ENCODE peak calls at places on chromosome 1, in six cellular contexts. One of them, this sample, is unnamed.

GRCh38 chr1:13700521-13701273 is 709 bp downstream of the PRDM2 start:
- DNase-seq in K562: no peak
- DNase-seq in HepG2: no peak
- DNase-seq in H1: peak; percentile 47
- DNase-seq in HCT116: no peak
- DNase-seq in WTC11: peak; percentile 28
- DNase-seq in this sample: no peak

GRCh38 chr1:21568006-21568746 is 59.0 kb downstream of the ALPL start:
- DNase-seq in K562: no peak
- DNase-seq in HepG2: no peak
- DNase-seq in WTC11: no peak
- DNase-seq in H1: no peak
- DNase-seq in HCT116: no peak
- DNase-seq in this sample: no peak

GRCh38 chr1:241918879-241919278 is 38.7 kb upstream of the BECN2 start:
- DNase-seq in HCT116: no peak
- DNase-seq in WTC11: no peak
- DNase-seq in HepG2: no peak
- DNase-seq in H1: no peak
- DNase-seq in K562: no peak
- DNase-seq in this sample: no peak

GRCh38 chr1:76269175-76269574 is 194.6 kb downstream of the ST6GALNAC3 start:
- DNase-seq in HCT116: no peak
- DNase-seq in H1: no peak
- DNase-seq in WTC11: no peak
- DNase-seq in HepG2: no peak
- DNase-seq in K562: no peak
- DNase-seq in this sample: no peak

GRCh38 chr1:240004086-240004749 is 87.5 kb upstream of the FMN2 start:
- DNase-seq in K562: peak; percentile 57
- DNase-seq in WTC11: peak; percentile 38
- DNase-seq in HepG2: no peak
- DNase-seq in H1: peak; percentile 58
- DNase-seq in HCT116: no peak
- DNase-seq in this sample: no peak

GRCh38 chr1:68916227-68916853 is 419.5 kb upstream of the DEPDC1 start:
- DNase-seq in H1: no peak
- DNase-seq in HepG2: no peak
- DNase-seq in K562: no peak
- DNase-seq in WTC11: no peak
- DNase-seq in HCT116: no peak
- DNase-seq in this sample: no peak

GRCh38 chr1:64163972-64164371 is 39.5 kb upstream of the UBE2U start:
- DNase-seq in H1: no peak
- DNase-seq in HCT116: no peak
- DNase-seq in K562: no peak
- DNase-seq in HepG2: no peak
- DNase-seq in WTC11: no peak
- DNase-seq in this sample: no peak

GRCh38 chr1:40803902-40804301 is 20.3 kb downstream of the KCNQ4 start:
- DNase-seq in HepG2: no peak
- DNase-seq in K562: peak; percentile 54
- DNase-seq in H1: no peak
- DNase-seq in HCT116: no peak
- DNase-seq in WTC11: no peak
- DNase-seq in this sample: no peak

GRCh38 chr1:112462953-112463279 is 45.8 kb upstream of the WNT2B start:
- DNase-seq in H1: no peak
- DNase-seq in HepG2: no peak
- DNase-seq in HCT116: no peak
- DNase-seq in K562: peak; percentile 72
- DNase-seq in WTC11: no peak
- DNase-seq in this sample: no peak

GRCh38 chr1:238063454-238063853 is 172.7 kb upstream of the ZP4 start:
- DNase-seq in HCT116: no peak
- DNase-seq in K562: no peak
- DNase-seq in WTC11: no peak
- DNase-seq in HepG2: no peak
- DNase-seq in H1: no peak
- DNase-seq in this sample: peak; percentile 60

GRCh38 chr1:62436039-62436465 is 797 bp upstream of the USP1 start:
- DNase-seq in HepG2: no peak
- DNase-seq in HCT116: no peak
- DNase-seq in WTC11: peak; percentile 96
- DNase-seq in K562: no peak
- DNase-seq in H1: peak; percentile 93
- DNase-seq in this sample: no peak

GRCh38 chr1:14626869-14627607 is 28.6 kb downstream of the KAZN start:
- DNase-seq in H1: no peak
- DNase-seq in HepG2: no peak
- DNase-seq in WTC11: no peak
- DNase-seq in HCT116: no peak
- DNase-seq in K562: peak; percentile 43
- DNase-seq in this sample: no peak

GRCh38 chr1:208192989-208193388 is 51.2 kb downstream of the PLXNA2 start:
- DNase-seq in HCT116: no peak
- DNase-seq in K562: no peak
- DNase-seq in HepG2: no peak
- DNase-seq in H1: no peak
- DNase-seq in WTC11: no peak
- DNase-seq in this sample: no peak

GRCh38 chr1:10631121-10631810 is 156.5 kb downstream of the PEX14 start:
- DNase-seq in HepG2: no peak
- DNase-seq in WTC11: peak; percentile 16
- DNase-seq in H1: no peak
- DNase-seq in K562: no peak
- DNase-seq in HCT116: no peak
- DNase-seq in this sample: no peak

GRCh38 chr1:166007176-166007575 is 159.6 kb downstream of the FAM78B start:
- DNase-seq in WTC11: no peak
- DNase-seq in K562: no peak
- DNase-seq in H1: no peak
- DNase-seq in HepG2: no peak
- DNase-seq in HCT116: no peak
- DNase-seq in this sample: no peak

GRCh38 chr1:13908128-13908527 is 208.1 kb downstream of the PRDM2 start:
- DNase-seq in H1: no peak
- DNase-seq in K562: no peak
- DNase-seq in WTC11: no peak
- DNase-seq in HepG2: no peak
- DNase-seq in HCT116: no peak
- DNase-seq in this sample: peak; percentile 63

GRCh38 chr1:155107309-155108283 is 20.1 kb upstream of the EFNA1 start:
- DNase-seq in WTC11: no peak
- DNase-seq in HepG2: peak; percentile 89
- DNase-seq in K562: no peak
- DNase-seq in HCT116: no peak
- DNase-seq in H1: no peak
- DNase-seq in this sample: no peak

GRCh38 chr1:55317673-55318072 is 102.5 kb upstream of the USP24 start:
- DNase-seq in WTC11: no peak
- DNase-seq in HepG2: peak; percentile 74
- DNase-seq in HCT116: no peak
- DNase-seq in H1: no peak
- DNase-seq in K562: no peak
- DNase-seq in this sample: no peak

GRCh38 chr1:155254228-155254713 is 1.0 kb downstream of the ENTREP3 start:
- DNase-seq in K562: peak; percentile 23
- DNase-seq in WTC11: no peak
- DNase-seq in HepG2: no peak
- DNase-seq in H1: no peak
- DNase-seq in HCT116: no peak
- DNase-seq in this sample: no peak

GRCh38 chr1:223556414-223557124 is 108.9 kb downstream of the CAPN8 start:
- DNase-seq in K562: peak; percentile 76
- DNase-seq in H1: peak; percentile 93
- DNase-seq in HepG2: peak; percentile 25
- DNase-seq in HCT116: peak; percentile 35
- DNase-seq in WTC11: peak; percentile 86
- DNase-seq in this sample: peak; percentile 59

GRCh38 chr1:31203215-31203614 is 36.5 kb downstream of the NKAIN1 start:
- DNase-seq in HCT116: no peak
- DNase-seq in HepG2: no peak
- DNase-seq in K562: no peak
- DNase-seq in WTC11: no peak
- DNase-seq in H1: no peak
- DNase-seq in this sample: no peak

GRCh38 chr1:155128755-155129473 is 1.2 kb downstream of the EFNA1 start:
- DNase-seq in H1: peak; percentile 66
- DNase-seq in HCT116: no peak
- DNase-seq in HepG2: peak; percentile 90
- DNase-seq in WTC11: no peak
- DNase-seq in K562: no peak
- DNase-seq in this sample: no peak

GRCh38 chr1:89198081-89198480 is 661 bp downstream of the GBP4 start:
- DNase-seq in H1: peak; percentile 47
- DNase-seq in K562: no peak
- DNase-seq in HepG2: no peak
- DNase-seq in HCT116: no peak
- DNase-seq in WTC11: no peak
- DNase-seq in this sample: no peak

GRCh38 chr1:152654110-152654509 is 9.1 kb upstream of the LCE2D start:
- DNase-seq in WTC11: peak; percentile 51
- DNase-seq in K562: peak; percentile 68
- DNase-seq in HCT116: peak; percentile 32
- DNase-seq in HepG2: peak; percentile 59
- DNase-seq in H1: peak; percentile 67
- DNase-seq in this sample: no peak

GRCh38 chr1:24347159-24347931 is 28.2 kb downstream of the GRHL3 start:
- DNase-seq in HepG2: no peak
- DNase-seq in HCT116: no peak
- DNase-seq in K562: no peak
- DNase-seq in H1: no peak
- DNase-seq in WTC11: no peak
- DNase-seq in this sample: no peak

GRCh38 chr1:179921981-179922380 is 32.6 kb upstream of the CEP350 start:
- DNase-seq in K562: no peak
- DNase-seq in HepG2: no peak
- DNase-seq in H1: no peak
- DNase-seq in HCT116: no peak
- DNase-seq in WTC11: no peak
- DNase-seq in this sample: no peak

DNA sequence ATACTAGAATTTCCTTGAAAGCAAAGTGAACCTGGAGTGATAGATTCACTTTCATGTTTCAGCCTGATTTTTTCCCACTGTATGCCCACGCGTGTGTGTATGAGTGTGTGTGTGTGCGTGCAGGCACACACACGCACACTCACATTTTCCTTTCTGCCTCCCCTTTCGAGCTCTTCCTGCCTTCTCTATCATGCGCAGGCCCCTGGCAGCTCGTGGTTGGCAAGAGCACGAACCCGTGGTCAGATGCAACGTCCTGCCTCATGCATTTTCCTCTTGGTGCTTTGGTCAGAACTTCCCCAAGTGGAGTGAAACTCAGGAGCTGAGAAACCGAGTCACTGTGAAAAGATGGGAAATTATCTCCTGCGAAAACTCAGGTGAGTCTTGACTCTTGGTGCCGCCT is at the start of gene GCSAML:
- DNase-seq in HCT116: no peak
- DNase-seq in H1: no peak
- DNase-seq in HepG2: no peak
- DNase-seq in WTC11: no peak
- DNase-seq in K562: no peak
- DNase-seq in this sample: no peak
- TF ChIP-seq ATF3 in HCT116: no peak
- TF ChIP-seq ATF3 in H1: no peak
- TF ChIP-seq ATF3 in HepG2: no peak
- TF ChIP-seq ATF3 in WTC11: no peak
- TF ChIP-seq ATF3 in K562: no peak
- TF ChIP-seq ATF3 in this sample: no peak

GRCh38 chr1:39127513-39127912 is 77.0 kb upstream of the MACF1 start:
- DNase-seq in HCT116: no peak
- DNase-seq in WTC11: no peak
- DNase-seq in HepG2: peak; percentile 62
- DNase-seq in H1: no peak
- DNase-seq in K562: peak; percentile 38
- DNase-seq in this sample: no peak

GRCh38 chr1:39130297-39130696 is 74.2 kb upstream of the MACF1 start:
- DNase-seq in H1: no peak
- DNase-seq in HepG2: no peak
- DNase-seq in WTC11: no peak
- DNase-seq in HCT116: no peak
- DNase-seq in K562: no peak
- DNase-seq in this sample: no peak

GRCh38 chr1:39128959-39129358 is 75.5 kb upstream of the MACF1 start:
- DNase-seq in K562: no peak
- DNase-seq in WTC11: no peak
- DNase-seq in HCT116: peak; percentile 61
- DNase-seq in HepG2: no peak
- DNase-seq in H1: no peak
- DNase-seq in this sample: no peak

GRCh38 chr1:39128126-39128525 is 76.4 kb upstream of the MACF1 start:
- DNase-seq in HCT116: no peak
- DNase-seq in HepG2: no peak
- DNase-seq in H1: no peak
- DNase-seq in WTC11: no peak
- DNase-seq in K562: no peak
- DNase-seq in this sample: no peak

GRCh38 chr1:39129514-39129913 is 75.0 kb upstream of the MACF1 start:
- DNase-seq in HepG2: no peak
- DNase-seq in HCT116: no peak
- DNase-seq in WTC11: no peak
- DNase-seq in K562: no peak
- DNase-seq in H1: no peak
- DNase-seq in this sample: no peak
- TF ChIP-seq ATF3 in HepG2: no peak
- TF ChIP-seq ATF3 in HCT116: no peak
- TF ChIP-seq ATF3 in WTC11: no peak
- TF ChIP-seq ATF3 in K562: no peak
- TF ChIP-seq ATF3 in H1: no peak
- TF ChIP-seq ATF3 in this sample: no peak

GRCh38 chr1:82171955-82172354 is 371.2 kb downstream of the ADGRL2 start:
- DNase-seq in WTC11: no peak
- DNase-seq in HepG2: no peak
- DNase-seq in H1: no peak
- DNase-seq in HCT116: no peak
- DNase-seq in K562: no peak
- DNase-seq in this sample: no peak
- TF ChIP-seq ATF3 in WTC11: no peak
- TF ChIP-seq ATF3 in HepG2: no peak
- TF ChIP-seq ATF3 in H1: no peak
- TF ChIP-seq ATF3 in HCT116: no peak
- TF ChIP-seq ATF3 in K562: no peak
- TF ChIP-seq ATF3 in this sample: no peak

DNA sequence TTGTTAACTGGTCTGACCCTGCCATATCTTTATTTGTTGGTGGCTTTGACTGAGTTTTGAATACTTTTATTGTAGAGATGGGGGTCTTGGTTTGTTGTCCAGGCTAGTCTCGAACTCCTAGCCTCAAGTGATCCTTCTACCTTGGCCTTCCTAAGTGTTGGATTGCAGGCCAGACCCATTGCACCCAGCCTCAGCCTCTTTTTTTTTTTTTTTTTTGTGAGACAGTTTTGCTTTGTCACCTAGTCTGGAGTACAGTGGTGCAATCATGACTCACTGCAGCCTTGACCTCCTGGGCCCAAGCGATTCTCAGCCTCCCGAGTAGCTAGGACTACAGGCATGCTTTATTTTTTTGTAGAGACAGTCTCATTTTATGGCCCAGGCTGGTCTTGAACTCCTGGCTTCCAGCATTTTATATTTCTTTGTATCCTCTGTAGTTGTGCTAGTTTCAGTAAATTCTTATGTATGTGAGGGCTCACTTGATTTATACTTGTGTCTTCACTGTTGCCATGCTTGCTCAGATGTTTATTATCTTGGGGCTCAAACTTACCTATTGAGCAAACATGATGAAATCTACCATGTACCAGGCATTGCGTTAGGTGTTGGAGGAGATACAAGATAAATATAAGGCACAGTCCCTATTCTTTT is 24.1 kb downstream of the THRAP3 start:
- DNase-seq in WTC11: no peak
- DNase-seq in HepG2: peak; percentile 95
- DNase-seq in K562: no peak
- DNase-seq in H1: no peak
- DNase-seq in HCT116: peak; percentile 75
- DNase-seq in this sample: no peak
- TF ChIP-seq ATF3 in WTC11: no peak
- TF ChIP-seq ATF3 in HepG2: peak; percentile 97
- TF ChIP-seq ATF3 in K562: peak; percentile 97
- TF ChIP-seq ATF3 in H1: no peak
- TF ChIP-seq ATF3 in HCT116: no peak
- TF ChIP-seq ATF3 in this sample: no peak